ENCODE peak calls at places on chromosomes 16 and 17, in eight cellular contexts. J is left lung, E is cardiac muscle cell, G is esophagus muscularis mucosa, P is endothelial cell of umbilical vein, Z is brain microvascular endothelial cell, Q is IMR-90, K is heart right ventricle. M is an unnamed sample. For H3K27me3, the result is how much of the 10 kb centered on the place peaks cover.

GRCh38 chr16:85557976-85558589 is 55.0 kb upstream of the GSE1 start:
- DNase-seq in J (peak), E (no peak), G (no peak), P (no peak), Z (no peak), Q (no peak), K (no peak), M (no peak)

GRCh38 chr16:14362774-14363371 is 267.2 kb downstream of the PARN start:
- DNase-seq in J (no peak), E (no peak), G (no peak), P (no peak), Z (peak), Q (peak), K (no peak), M (no peak)

GRCh38 chr16:58451263-58451662 is 48.7 kb upstream of the NDRG4 start:
- DNase-seq in J (no peak), E (no peak), G (no peak), P (no peak), Z (no peak), Q (no peak), K (no peak), M (no peak)

GRCh38 chr16:84616515-84616914 is 1.4 kb downstream of the COTL1 start:
- DNase-seq in J (no peak), E (no peak), G (no peak), P (peak), Z (no peak), Q (no peak), K (no peak), M (no peak)

GRCh38 chr16:66480265-66481080 is 53.4 kb downstream of the BEAN1 start:
- DNase-seq in J (no peak), E (no peak), G (no peak), P (no peak), Z (no peak), Q (no peak), K (peak), M (peak)

GRCh38 chr16:86052115-86052670 is 153.2 kb downstream of the IRF8 start:
- DNase-seq in J (no peak), E (no peak), G (no peak), P (no peak), Z (no peak), Q (no peak), K (no peak), M (no peak)

GRCh38 chr16:81522141-81522701 is 77.6 kb downstream of the CMIP start:
- DNase-seq in J (no peak), E (no peak), G (no peak), P (no peak), Z (no peak), Q (no peak), K (no peak), M (peak)

GRCh38 chr16:47470810-47471209 is 9.7 kb downstream of the PHKB start:
- DNase-seq in J (no peak), E (no peak), G (no peak), P (no peak), Z (no peak), Q (no peak), K (no peak), M (no peak)

GRCh38 chr17:1870592-1870991 is 40.8 kb downstream of the RPA1 start:
- DNase-seq in J (no peak), E (no peak), G (no peak), P (no peak), Z (no peak), Q (no peak), K (no peak), M (no peak)

GRCh38 chr16:47779201-47780016 is 318.3 kb downstream of the PHKB start:
- DNase-seq in J (no peak), E (peak), G (no peak), P (peak), Z (peak), Q (peak), K (peak), M (no peak)

GRCh38 chr16:22352726-22353125 is 21.7 kb downstream of the CDR2 start:
- DNase-seq in J (no peak), E (no peak), G (no peak), P (no peak), Z (no peak), Q (no peak), K (no peak), M (no peak)

GRCh38 chr17:61594294-61594825 is 3.3 kb upstream of the NACA2 start:
- DNase-seq in J (no peak), E (no peak), G (no peak), P (no peak), Z (no peak), Q (no peak), K (no peak), M (no peak)

GRCh38 chr17:29592850-29593545 is at the start of gene ANKRD13B:
- DNase-seq in J (no peak), E (no peak), G (no peak), P (no peak), Z (no peak), Q (no peak), K (peak), M (no peak)

GRCh38 chr16:2343211-2343610 is 2.7 kb upstream of the ABCA3 start:
- DNase-seq in J (no peak), E (no peak), G (no peak), P (no peak), Z (no peak), Q (no peak), K (no peak), M (no peak)

GRCh38 chr17:41434313-41434895 is 6.4 kb downstream of the KRT38 start:
- DNase-seq in J (no peak), E (no peak), G (no peak), P (no peak), Z (no peak), Q (no peak), K (no peak), M (no peak)

GRCh38 chr17:38815576-38816193 is 9.4 kb downstream of the CWC25 start:
- DNase-seq in J (no peak), E (peak), G (no peak), P (no peak), Z (peak), Q (peak), K (no peak), M (no peak)

GRCh38 chr17:76246080-76247066 is 6.1 kb upstream of the RNF157 start:
- DNase-seq in J (no peak), E (peak), G (no peak), P (no peak), Z (no peak), Q (peak), K (no peak), M (no peak)

GRCh38 chr17:64270885-64271284 is 7.8 kb upstream of the TEX2 start:
- DNase-seq in J (no peak), E (no peak), G (no peak), P (no peak), Z (no peak), Q (no peak), K (no peak), M (no peak)

GRCh38 chr16:89067677-89068076 is 26.0 kb upstream of the ACSF3 start:
- DNase-seq in J (peak), E (peak), G (no peak), P (no peak), Z (no peak), Q (no peak), K (no peak), M (no peak)

GRCh38 chr17:31115168-31115567 is 20.4 kb downstream of the NF1 start:
- DNase-seq in J (no peak), E (no peak), G (no peak), P (no peak), Z (no peak), Q (no peak), K (no peak), M (no peak)

GRCh38 chr17:44384823-44385286 is 4.6 kb downstream of the ITGA2B start:
- DNase-seq in J (no peak), E (peak), G (no peak), P (no peak), Z (no peak), Q (no peak), K (no peak), M (no peak)

GRCh38 chr17:68981288-68981687 is 26.1 kb upstream of the ABCA8 start:
- DNase-seq in J (no peak), E (peak), G (no peak), P (peak), Z (peak), Q (peak), K (peak), M (peak)

GRCh38 chr17:36773039-36773438 is 164.2 kb upstream of the LHX1 start:
- DNase-seq in J (no peak), E (no peak), G (no peak), P (no peak), Z (no peak), Q (no peak), K (no peak), M (no peak)

GRCh38 chr17:17766351-17767095 is 70.3 kb downstream of the SREBF1 start:
- DNase-seq in J (no peak), E (no peak), G (no peak), P (no peak), Z (no peak), Q (no peak), K (no peak), M (no peak)

GRCh38 chr17:78013683-78014467 is 55.4 kb downstream of the TNRC6C start:
- DNase-seq in J (no peak), E (peak), G (no peak), P (peak), Z (peak), Q (peak), K (peak), M (no peak)

GRCh38 chr17:78034429-78035091 is 76.1 kb downstream of the TNRC6C start:
- DNase-seq in J (no peak), E (peak), G (no peak), P (peak), Z (peak), Q (peak), K (no peak), M (no peak)

GRCh38 chr17:17084941-17085340 is 42.7 kb downstream of the MPRIP start:
- DNase-seq in J (no peak), E (no peak), G (no peak), P (no peak), Z (no peak), Q (no peak), K (no peak), M (no peak)

GRCh38 chr17:42554250-42555121 is 1.8 kb downstream of the HSD17B1 start:
- DNase-seq in J (peak), E (peak), G (peak), P (peak), Z (peak), Q (peak), K (peak), M (peak)

GRCh38 chr16:67865318-67865717 is 7.5 kb upstream of the EDC4 start:
- DNase-seq in J (no peak), E (peak), G (no peak), P (peak), Z (peak), Q (peak), K (no peak), M (no peak)

GRCh38 chr17:65573283-65573603 is 11.8 kb upstream of the AXIN2 start:
- DNase-seq in J (no peak), E (no peak), G (no peak), P (no peak), Z (no peak), Q (no peak), K (no peak), M (no peak)
- H3K4me3 ChIP-seq in J (no peak), E (no peak), G (no peak), P (no peak), Z (no peak), Q (no peak), K (no peak), M (no peak)

GRCh38 chr16:4339909-4340308 is 11.2 kb downstream of the PAM16 start:
- DNase-seq in J (no peak), E (peak), G (no peak), P (peak), Z (no peak), Q (peak), K (no peak), M (no peak)
- TF ChIP-seq CTCF in J (no peak), E (peak), G (no peak), P (no peak), Z (no peak), Q (peak), K (no peak), M (no peak)

DNA sequence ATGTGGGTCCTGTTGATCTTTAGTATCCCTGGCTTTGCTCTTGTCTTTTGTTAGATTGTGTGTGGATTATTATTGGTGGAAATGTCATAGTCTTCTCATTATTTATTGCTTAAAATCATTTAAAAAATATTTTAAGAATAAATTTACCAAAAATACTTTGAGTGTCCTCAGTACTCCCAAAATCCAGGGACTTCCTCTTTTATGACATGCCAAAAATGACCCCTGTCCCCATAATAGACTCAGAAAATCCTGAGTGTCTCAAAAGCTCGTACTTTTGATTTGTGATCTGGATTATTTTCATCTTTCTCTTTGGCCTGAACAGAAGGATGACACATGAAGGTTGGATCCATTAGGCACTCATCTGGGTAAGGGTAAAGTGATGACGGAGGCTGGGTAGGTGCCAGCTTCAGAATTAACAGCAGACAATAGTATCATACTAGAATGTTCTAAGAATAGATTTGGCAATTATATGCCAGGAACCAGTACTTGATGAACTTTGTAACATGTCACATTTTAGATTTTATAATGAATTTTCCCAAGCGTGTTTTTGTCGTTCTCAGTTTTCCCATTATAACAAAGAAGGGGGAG is 602.2 kb upstream of the CDH8 start:
- DNase-seq in J (no peak), E (no peak), G (no peak), P (no peak), Z (no peak), Q (no peak), K (peak), M (no peak)
- H3K27me3 ChIP-seq in J (under half), E (under half), G (under half), P (under half), Z (under half), Q (under half), K (under half), M (under half)

DNA sequence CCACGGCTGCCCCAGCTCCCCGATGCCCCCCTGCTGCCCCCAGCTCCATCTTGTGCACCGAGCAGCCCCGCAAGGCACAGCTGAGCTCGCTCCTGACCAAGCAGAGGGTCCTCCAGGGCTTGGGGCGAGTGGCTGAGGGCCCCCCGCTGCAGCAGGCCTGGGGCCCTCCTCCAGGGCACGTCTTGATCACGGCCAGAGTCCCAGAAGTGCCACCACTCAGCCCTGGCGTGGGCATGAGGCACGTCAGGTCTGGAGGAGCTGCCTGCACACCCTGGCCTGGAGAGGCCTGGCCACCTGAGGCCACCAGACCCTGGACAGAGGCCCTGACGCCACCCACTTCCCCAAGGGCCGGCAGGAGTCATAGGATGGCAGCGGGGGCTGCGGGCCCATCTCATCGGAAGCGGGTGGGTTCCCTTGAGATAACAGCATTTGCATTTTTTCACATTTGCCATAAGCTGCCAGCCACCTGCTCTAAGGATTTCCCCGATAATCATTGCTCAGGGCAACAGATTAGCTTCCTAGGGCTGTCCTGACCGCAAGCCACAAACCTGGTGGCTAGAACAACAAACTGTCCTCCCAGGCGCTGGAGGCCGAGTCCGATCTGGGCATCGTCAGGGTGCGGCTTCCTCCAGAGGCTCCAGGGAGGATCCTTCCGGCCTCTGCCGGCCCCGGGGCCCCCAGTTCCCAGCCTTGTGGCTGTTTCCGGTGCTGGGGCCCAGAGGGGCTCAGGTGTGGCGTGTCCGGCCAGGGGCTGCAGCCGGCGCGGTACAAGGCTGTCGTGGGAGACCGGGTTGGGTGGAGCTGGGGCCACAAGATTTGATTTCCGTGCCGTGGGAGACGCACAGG is 23.9 kb upstream of the C1QTNF8 start:
- DNase-seq in J (no peak), E (no peak), G (no peak), P (no peak), Z (no peak), Q (no peak), K (no peak), M (no peak)
- H3K4me3 ChIP-seq in J (no peak), E (no peak), G (no peak), P (no peak), Z (no peak), Q (no peak), K (no peak), M (no peak)

GRCh38 chr16:57084996-57085395 is 7.4 kb upstream of the CPNE2 start:
- DNase-seq in J (no peak), E (no peak), G (no peak), P (no peak), Z (no peak), Q (no peak), K (no peak), M (no peak)
- TF ChIP-seq CTCF in J (no peak), E (no peak), G (no peak), P (no peak), Z (no peak), Q (no peak), K (no peak), M (no peak)